ENCODE peak calls at places on chromosome 18, in ten cellular contexts. P is astrocyte of the spinal cord; M is HuH-7.5; R is astrocyte; U is posterior cingulate gyrus; S is KBM-7; B is heart right ventricle; G is hepatic stellate cell; K is left lobe of liver; Z is stimulated activated CD4-positive, alpha-beta T cell treated with anti-CD3 and anti-CD28 coated beads, Interleukin-1b, Interleukin-23, amount 100 ng/mL, for 4 hours. C is an unnamed sample.
A peak's percentile ranks its signal among the peaks of the same experiment; 100 is the strongest.

GRCh38 chr18:28147674-28148171 is 29.2 kb downstream of the CDH2 start:
- DNase-seq in P (no peak), M (no peak), R (peak; percentile 74), U (peak; percentile 41), S (no peak), B (no peak), G (no peak), K (no peak), Z (no peak), C (peak; percentile 21)

GRCh38 chr18:42141439-42141838 is 186.4 kb downstream of the PIK3C3 start:
- DNase-seq in P (no peak), M (no peak), R (no peak), U (no peak), S (no peak), B (no peak), G (no peak), K (peak; percentile 63), Z (no peak), C (peak; percentile 9)

GRCh38 chr18:2827076-2827475 is 19.7 kb upstream of the EMILIN2 start:
- DNase-seq in P (no peak), M (no peak), R (no peak), U (no peak), S (no peak), B (no peak), G (no peak), K (no peak), Z (no peak), C (no peak)

GRCh38 chr18:55925772-55926171 is 337.8 kb upstream of the TCF4 start:
- DNase-seq in P (no peak), M (no peak), R (no peak), U (no peak), S (no peak), B (no peak), G (no peak), K (no peak), Z (no peak), C (no peak)

GRCh38 chr18:48153641-48154481 is 223.4 kb upstream of the SMAD2 start:
- DNase-seq in P (peak; percentile 7), M (no peak), R (peak; percentile 68), U (no peak), S (no peak), B (no peak), G (no peak), K (peak; percentile 91), Z (no peak), C (no peak)

GRCh38 chr18:59232309-59233016 is 12.5 kb downstream of the GRP start:
- DNase-seq in P (no peak), M (no peak), R (no peak), U (no peak), S (no peak), B (no peak), G (no peak), K (no peak), Z (no peak), C (no peak)

GRCh38 chr18:76948345-76948744 is 126.0 kb downstream of the ZNF236 start:
- DNase-seq in P (no peak), M (no peak), R (no peak), U (no peak), S (no peak), B (no peak), G (no peak), K (no peak), Z (no peak), C (no peak)

GRCh38 chr18:59047321-59047991 is 92.2 kb upstream of the SEC11C start:
- DNase-seq in P (no peak), M (no peak), R (no peak), U (no peak), S (no peak), B (no peak), G (no peak), K (no peak), Z (no peak), C (no peak)

GRCh38 chr18:79515331-79515730 is 119.6 kb downstream of the NFATC1 start:
- DNase-seq in P (no peak), M (no peak), R (no peak), U (no peak), S (no peak), B (no peak), G (no peak), K (peak; percentile 34), Z (no peak), C (no peak)

GRCh38 chr18:54787616-54788015 is 40.7 kb upstream of the RAB27B start:
- DNase-seq in P (peak; percentile 48), M (no peak), R (peak; percentile 77), U (no peak), S (no peak), B (no peak), G (no peak), K (no peak), Z (no peak), C (no peak)